ENCODE peak calls at places on chromosomes 4 and X, in six cellular contexts. X is heart left ventricle, I is ovary, K is caudate nucleus, F is pancreas, A is hepatocyte. Q is an unnamed sample.

GRCh38 chr4:91837608-91838029 is 466.1 kb upstream of the GRID2 start:
- DNase-seq in X (no peak), I (no peak), K (no peak), F (no peak), A (peak), Q (no peak)

GRCh38 chr4:109826719-109827118 is 1.1 kb upstream of the RRH start:
- DNase-seq in X (no peak), I (no peak), K (no peak), F (no peak), A (peak), Q (no peak)

GRCh38 chr4:117783716-117784115 is 250.6 kb upstream of the NDST3 start:
- DNase-seq in X (no peak), I (no peak), K (no peak), F (no peak), A (peak), Q (peak)

GRCh38 chrX:111431007-111431406 is 19.0 kb upstream of the DCX start:
- DNase-seq in X (no peak), I (no peak), K (no peak), F (no peak), A (no peak), Q (no peak)

GRCh38 chr4:97984545-97985131 is 158.6 kb downstream of the STPG2 start:
- DNase-seq in X (no peak), I (no peak), K (no peak), F (no peak), A (no peak), Q (no peak)

GRCh38 chrX:111914398-111915092 is 38.6 kb downstream of the TRPC5OS start:
- DNase-seq in X (no peak), I (no peak), K (no peak), F (no peak), A (peak), Q (no peak)

GRCh38 chr4:69764311-69764710 is 3.9 kb upstream of the SULT1B1 start:
- DNase-seq in X (no peak), I (no peak), K (no peak), F (no peak), A (no peak), Q (no peak)

GRCh38 chrX:129193357-129193756 is 329.9 kb downstream of the SMARCA1 start:
- DNase-seq in X (peak), I (no peak), K (no peak), F (no peak), A (peak), Q (no peak)

GRCh38 chr4:86921608-86922252 is 13.1 kb upstream of the AFF1 start:
- DNase-seq in X (no peak), I (no peak), K (no peak), F (no peak), A (no peak), Q (no peak)

GRCh38 chrX:124347242-124347641 is 879 bp downstream of the SH2D1A start:
- DNase-seq in X (no peak), I (no peak), K (no peak), F (no peak), A (no peak), Q (no peak)

GRCh38 chr4:120926358-120927025 is 4.0 kb upstream of the PRDM5 start:
- DNase-seq in X (no peak), I (no peak), K (no peak), F (no peak), A (no peak), Q (no peak)

GRCh38 chr4:176631611-176632010 is 161.1 kb downstream of the VEGFC start:
- DNase-seq in X (no peak), I (no peak), K (no peak), F (no peak), A (no peak), Q (no peak)

GRCh38 chr4:1250921-1251772 is 2.2 kb upstream of the CTBP1 start:
- DNase-seq in X (no peak), I (peak), K (no peak), F (no peak), A (peak), Q (no peak)

GRCh38 chr4:131091896-131092295 is 1995.9 kb downstream of the C4orf33 start:
- DNase-seq in X (no peak), I (no peak), K (no peak), F (no peak), A (peak), Q (no peak)

GRCh38 chr4:46886711-46887110 is 22.3 kb downstream of the COX7B2 start:
- DNase-seq in X (no peak), I (no peak), K (no peak), F (no peak), A (peak), Q (no peak)

GRCh38 chr4:14155803-14156202 is 528.3 kb upstream of the BOD1L1 start:
- DNase-seq in X (no peak), I (no peak), K (no peak), F (no peak), A (no peak), Q (no peak)

GRCh38 chr4:149887091-149887490 is 71.4 kb upstream of the IQCM start:
- DNase-seq in X (no peak), I (no peak), K (no peak), F (no peak), A (no peak), Q (no peak)

GRCh38 chrX:109987884-109988283 is 15.0 kb upstream of the TMEM164 start:
- DNase-seq in X (no peak), I (no peak), K (no peak), F (no peak), A (no peak), Q (no peak)

GRCh38 chr4:6657242-6658203 is 17.0 kb downstream of the MRFAP1 start:
- DNase-seq in X (no peak), I (no peak), K (no peak), F (no peak), A (no peak), Q (no peak)

GRCh38 chrX:1521459-1521956 is 15.5 kb downstream of the P2RY8 start:
- DNase-seq in X (no peak), I (no peak), K (no peak), F (no peak), A (no peak), Q (no peak)

GRCh38 chr4:155787113-155787710 is 28.4 kb downstream of the GUCY1B1 start:
- DNase-seq in X (no peak), I (no peak), K (no peak), F (no peak), A (peak), Q (peak)

GRCh38 chrX:64394059-64394873 is 986 bp downstream of the MTMR8 start:
- DNase-seq in X (peak), I (no peak), K (no peak), F (no peak), A (no peak), Q (no peak)

GRCh38 chrX:118216086-118216485 is 99.5 kb upstream of the KLHL13 start:
- DNase-seq in X (no peak), I (no peak), K (no peak), F (no peak), A (no peak), Q (no peak)

GRCh38 chrX:130084651-130085237 is 25.6 kb downstream of the ELF4 start:
- DNase-seq in X (no peak), I (no peak), K (no peak), F (no peak), A (no peak), Q (no peak)

GRCh38 chrX:21153503-21153902 is 220.7 kb upstream of the CNKSR2 start:
- DNase-seq in X (peak), I (no peak), K (no peak), F (no peak), A (peak), Q (peak)

GRCh38 chr4:85824166-85824945 is 349.4 kb downstream of the ARHGAP24 start:
- DNase-seq in X (no peak), I (no peak), K (no peak), F (no peak), A (no peak), Q (no peak)

GRCh38 chr4:2378898-2379297 is 39.5 kb downstream of the ZFYVE28 start:
- DNase-seq in X (no peak), I (no peak), K (no peak), F (no peak), A (no peak), Q (no peak)

GRCh38 chrX:97398030-97398551 is 514.4 kb downstream of the RPA4 start:
- DNase-seq in X (no peak), I (no peak), K (no peak), F (no peak), A (no peak), Q (no peak)

GRCh38 chr4:83204731-83205130 is 79.9 kb downstream of the COQ2 start:
- DNase-seq in X (no peak), I (no peak), K (no peak), F (no peak), A (no peak), Q (no peak)

GRCh38 chr4:185775792-185776555 is 36.0 kb downstream of the SORBS2 start:
- DNase-seq in X (no peak), I (no peak), K (no peak), F (no peak), A (no peak), Q (peak)

GRCh38 chr4:185772391-185773093 is 39.5 kb downstream of the SORBS2 start:
- DNase-seq in X (no peak), I (no peak), K (no peak), F (no peak), A (no peak), Q (no peak)

GRCh38 chr4:185773419-185773818 is 38.6 kb downstream of the SORBS2 start:
- DNase-seq in X (peak), I (no peak), K (no peak), F (peak), A (peak), Q (peak)

GRCh38 chr4:185774815-185775684 is 36.9 kb downstream of the SORBS2 start:
- DNase-seq in X (peak), I (peak), K (no peak), F (peak), A (peak), Q (peak)

DNA sequence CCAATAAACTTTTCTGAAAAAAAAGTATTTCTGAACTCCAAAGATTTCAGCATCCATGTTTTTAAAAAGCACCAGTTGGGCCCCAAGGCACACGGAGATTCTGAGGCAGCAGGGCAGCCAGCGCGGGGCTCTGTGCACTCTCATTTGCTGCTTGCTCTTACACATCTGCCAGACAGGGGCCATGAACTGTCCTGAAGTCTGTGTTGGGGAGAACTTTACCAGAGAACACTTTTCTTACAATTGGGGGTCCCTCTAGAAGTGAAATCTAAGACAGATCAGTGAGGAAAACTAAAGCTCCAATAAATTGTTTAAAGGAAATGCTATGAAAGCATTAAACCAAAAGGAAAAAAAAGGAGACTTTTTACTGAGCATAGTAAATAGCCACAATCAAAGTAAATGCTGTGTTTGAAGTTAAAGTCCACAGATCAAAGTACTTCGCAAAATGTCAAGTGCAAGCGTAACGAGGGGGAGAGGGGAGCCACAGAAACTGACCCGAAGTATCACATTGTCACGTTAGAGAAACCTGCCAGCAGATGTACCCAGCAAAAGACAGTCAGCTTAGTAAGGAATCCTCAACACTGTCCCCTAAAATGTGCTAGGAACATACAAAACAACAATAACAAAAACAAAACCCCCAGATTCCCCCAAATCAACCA is 37.8 kb downstream of the SORBS2 start:
- DNase-seq in X (no peak), I (no peak), K (no peak), F (no peak), A (peak), Q (peak)
- H3K27ac ChIP-seq in X (peak), I (no peak), K (peak), F (peak), A (peak), Q (peak)

GRCh38 chr4:54076673-54077072 is 12.3 kb upstream of the CHIC2 start:
- DNase-seq in X (no peak), I (no peak), K (no peak), F (no peak), A (no peak), Q (no peak)

GRCh38 chr4:54077812-54078211 is 13.4 kb upstream of the CHIC2 start:
- DNase-seq in X (no peak), I (no peak), K (no peak), F (no peak), A (no peak), Q (peak)

GRCh38 chr4:54085284-54085683 is 14.7 kb upstream of the GSX2 start:
- DNase-seq in X (peak), I (no peak), K (peak), F (no peak), A (no peak), Q (peak)

GRCh38 chr4:54082168-54082567 is 17.8 kb upstream of the CHIC2 start:
- DNase-seq in X (no peak), I (no peak), K (no peak), F (no peak), A (peak), Q (peak)
- H3K27ac ChIP-seq in X (no peak), I (no peak), K (no peak), F (no peak), A (no peak), Q (peak)

DNA sequence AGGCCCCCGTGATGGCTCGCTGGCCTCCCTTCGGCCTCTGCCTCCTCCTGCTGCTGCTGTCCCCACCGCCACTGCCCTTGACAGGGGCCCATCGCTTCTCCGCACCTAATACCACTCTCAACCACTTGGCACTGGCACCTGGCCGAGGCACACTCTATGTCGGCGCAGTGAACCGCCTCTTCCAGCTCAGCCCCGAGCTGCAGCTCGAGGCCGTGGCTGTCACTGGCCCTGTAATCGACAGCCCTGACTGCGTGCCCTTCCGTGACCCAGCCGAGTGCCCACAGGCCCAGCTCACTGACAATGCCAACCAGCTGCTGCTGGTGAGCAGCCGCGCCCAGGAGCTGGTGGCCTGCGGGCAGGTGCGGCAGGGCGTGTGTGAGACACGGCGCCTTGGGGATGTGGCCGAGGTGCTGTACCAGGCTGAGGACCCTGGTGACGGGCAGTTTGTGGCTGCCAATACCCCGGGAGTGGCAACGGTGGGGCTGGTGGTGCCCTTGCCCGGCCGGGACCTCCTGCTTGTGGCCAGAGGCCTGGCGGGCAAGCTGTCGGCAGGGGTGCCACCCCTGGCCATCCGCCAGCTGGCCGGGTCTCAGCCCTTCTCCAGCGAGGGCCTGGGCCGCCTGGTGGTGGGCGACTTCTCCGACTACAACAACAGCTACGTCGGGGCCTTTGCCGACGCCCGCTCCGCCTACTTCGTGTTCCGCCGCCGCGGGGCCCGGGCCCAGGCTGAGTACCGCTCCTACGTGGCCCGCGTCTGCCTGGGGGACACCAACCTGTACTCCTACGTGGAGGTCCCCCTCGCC is 3.0 kb downstream of the PLXNB3 start:
- DNase-seq in X (no peak), I (no peak), K (no peak), F (no peak), A (no peak), Q (no peak)
- H3K27ac ChIP-seq in X (no peak), I (no peak), K (peak), F (no peak), A (peak), Q (no peak)

DNA sequence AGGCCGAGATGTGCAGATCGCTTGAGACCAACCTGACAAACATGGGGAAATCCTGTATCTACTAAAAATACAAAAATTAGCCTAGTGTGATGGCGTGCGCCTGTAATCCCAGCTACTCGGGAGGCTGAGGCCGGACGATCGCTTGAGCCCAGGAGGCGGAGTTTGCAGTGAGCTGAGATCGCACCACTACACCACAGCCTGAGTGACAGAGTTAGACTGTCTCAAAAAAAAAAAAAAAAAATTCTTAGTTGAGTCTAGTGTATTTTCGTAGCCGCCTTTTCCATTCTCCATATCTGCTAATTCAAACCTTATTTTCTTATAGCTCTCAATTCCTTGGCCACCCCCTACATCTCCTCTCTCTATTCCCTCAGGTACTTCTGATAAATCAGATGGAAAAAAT is 978 bp downstream of the POLR2B start:
- DNase-seq in X (no peak), I (no peak), K (no peak), F (no peak), A (peak), Q (peak)
- H3K27ac ChIP-seq in X (no peak), I (no peak), K (no peak), F (no peak), A (peak), Q (no peak)

DNA sequence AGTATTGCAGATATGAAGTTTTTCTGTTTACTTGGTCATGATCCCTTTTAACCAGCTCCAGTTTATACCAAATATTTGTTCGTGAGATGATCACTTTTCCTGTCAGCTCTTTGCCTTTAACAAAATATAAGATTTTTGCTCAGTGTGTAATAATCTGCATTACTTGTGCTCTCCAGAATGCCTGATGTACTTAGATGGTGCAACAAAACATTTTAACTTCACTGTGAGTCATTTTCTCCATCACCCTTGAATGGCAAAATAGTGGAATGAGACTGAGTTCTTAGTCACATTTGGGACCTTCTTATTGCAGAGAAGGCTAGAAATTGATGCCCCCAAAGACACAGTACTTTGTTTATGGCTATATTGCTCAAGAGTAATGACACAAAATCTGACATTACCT is 252.0 kb downstream of the FRMPD4 start:
- DNase-seq in X (no peak), I (no peak), K (no peak), F (no peak), A (no peak), Q (no peak)
- H3K27ac ChIP-seq in X (no peak), I (no peak), K (no peak), F (no peak), A (no peak), Q (no peak)

GRCh38 chr4:74366367-74366891 is 1.5 kb downstream of the EREG start:
- DNase-seq in X (no peak), I (no peak), K (no peak), F (no peak), A (no peak), Q (no peak)
- H3K27ac ChIP-seq in X (no peak), I (no peak), K (no peak), F (no peak), A (peak), Q (no peak)

GRCh38 chr4:36285784-36286480 is 4.5 kb downstream of the DTHD1 start:
- DNase-seq in X (no peak), I (no peak), K (no peak), F (no peak), A (no peak), Q (no peak)
- H3K27ac ChIP-seq in X (no peak), I (no peak), K (peak), F (no peak), A (no peak), Q (no peak)

GRCh38 chr4:30919458-30919857 is 199.3 kb downstream of the PCDH7 start:
- DNase-seq in X (no peak), I (no peak), K (no peak), F (no peak), A (no peak), Q (no peak)

GRCh38 chr4:30916337-30917274 is 196.4 kb downstream of the PCDH7 start:
- DNase-seq in X (no peak), I (no peak), K (no peak), F (no peak), A (no peak), Q (no peak)

GRCh38 chr4:30924521-30924920 is 204.4 kb downstream of the PCDH7 start:
- DNase-seq in X (no peak), I (no peak), K (no peak), F (no peak), A (no peak), Q (no peak)

GRCh38 chr4:30917946-30918345 is 197.8 kb downstream of the PCDH7 start:
- DNase-seq in X (no peak), I (no peak), K (no peak), F (no peak), A (no peak), Q (no peak)

DNA sequence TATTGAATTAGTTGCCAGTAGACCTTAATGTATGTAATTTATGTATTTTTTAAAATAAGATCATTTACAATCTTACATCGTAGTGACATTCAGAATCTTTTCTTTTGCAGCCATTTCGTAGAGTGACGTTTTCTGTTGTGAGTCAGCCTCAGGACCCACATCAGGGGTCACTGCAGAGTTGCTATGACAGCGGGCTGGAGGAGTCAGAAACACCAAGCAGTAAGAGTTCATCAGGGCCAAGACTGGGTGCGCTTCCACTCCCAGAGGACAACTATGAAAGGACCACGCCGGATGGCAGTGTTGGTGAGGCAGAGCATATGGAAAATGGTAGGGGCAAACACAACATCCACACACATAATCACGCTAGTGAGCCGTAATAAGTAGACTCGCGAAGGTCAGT is 199.9 kb downstream of the PCDH7 start:
- DNase-seq in X (no peak), I (no peak), K (no peak), F (no peak), A (no peak), Q (no peak)
- H3K27ac ChIP-seq in X (no peak), I (no peak), K (no peak), F (no peak), A (no peak), Q (no peak)

GRCh38 chrX:106479920-106480319 is 131.9 kb upstream of the RADX start:
- DNase-seq in X (no peak), I (no peak), K (no peak), F (no peak), A (no peak), Q (no peak)
- H3K27ac ChIP-seq in X (no peak), I (no peak), K (no peak), F (no peak), A (no peak), Q (no peak)

GRCh38 chrX:9327086-9327746 is 137.6 kb upstream of the TBL1X start:
- DNase-seq in X (no peak), I (no peak), K (no peak), F (no peak), A (no peak), Q (no peak)

GRCh38 chrX:9329056-9329455 is 135.8 kb upstream of the TBL1X start:
- DNase-seq in X (no peak), I (no peak), K (no peak), F (no peak), A (no peak), Q (no peak)

GRCh38 chrX:9324676-9325075 is 140.2 kb upstream of the TBL1X start:
- DNase-seq in X (no peak), I (no peak), K (no peak), F (no peak), A (no peak), Q (no peak)

GRCh38 chrX:9326369-9326768 is 138.5 kb upstream of the TBL1X start:
- DNase-seq in X (no peak), I (no peak), K (no peak), F (no peak), A (no peak), Q (no peak)

GRCh38 chrX:9327747-9328145 is 137.1 kb upstream of the TBL1X start:
- DNase-seq in X (no peak), I (no peak), K (no peak), F (no peak), A (no peak), Q (no peak)
- H3K27ac ChIP-seq in X (no peak), I (no peak), K (no peak), F (no peak), A (no peak), Q (peak)

Q was measured in SJSA1.